ENCODE peak calls at places on chromosomes 6 and 20, in seven cellular contexts. D is spleen, F is lower leg skin, Y is ovary, G is right lobe of liver, L is erythroblast, U is K562. B is an unnamed sample.

GRCh38 chr6:108627692-108628565 is 67.2 kb downstream of the FOXO3 start:
- DNase-seq in L (no peak), D (no peak), G (no peak), F (no peak), U (no peak), Y (no peak), B (no peak)

GRCh38 chr6:38180586-38180985 is 361.1 kb downstream of the ZFAND3 start:
- DNase-seq in U (no peak), G (no peak), Y (peak), L (no peak), F (peak), D (no peak), B (no peak)

GRCh38 chr6:81265106-81265505 is 487.4 kb downstream of the TENT5A start:
- DNase-seq in L (no peak), Y (no peak), D (no peak), U (no peak), G (peak), F (peak), B (peak)

GRCh38 chr6:163416640-163417253 is 2.2 kb downstream of the QKI start:
- DNase-seq in D (no peak), U (peak), L (peak), G (no peak), Y (peak), F (no peak), B (no peak)

GRCh38 chr20:10611357-10611756 is 62.4 kb downstream of the JAG1 start:
- DNase-seq in L (peak), D (no peak), F (no peak), U (peak), Y (no peak), G (peak), B (no peak)

GRCh38 chr6:168501561-168501960 is 60.6 kb downstream of the SMOC2 start:
- DNase-seq in G (no peak), F (no peak), L (no peak), U (no peak), Y (no peak), D (no peak), B (no peak)

GRCh38 chr20:22341508-22341907 is 242.9 kb downstream of the FOXA2 start:
- DNase-seq in D (no peak), U (no peak), G (no peak), L (no peak), Y (no peak), F (no peak), B (no peak)

GRCh38 chr6:11434565-11435326 is 102.8 kb upstream of the TMEM170B start:
- DNase-seq in U (no peak), Y (no peak), G (no peak), F (no peak), D (no peak), L (no peak), B (no peak)

GRCh38 chr6:78910611-78911134 is 43.3 kb downstream of the IRAK1BP1 start:
- DNase-seq in L (peak), G (peak), F (no peak), D (peak), U (no peak), Y (no peak), B (no peak)

GRCh38 chr6:31752739-31753319 is 9.6 kb upstream of the SAPCD1 start:
- DNase-seq in Y (no peak), U (no peak), F (no peak), D (no peak), L (no peak), G (no peak), B (peak)

GRCh38 chr20:64196831-64197418 is 32.7 kb downstream of the MYT1 start:
- DNase-seq in F (no peak), G (no peak), D (no peak), L (no peak), U (no peak), Y (no peak), B (no peak)

GRCh38 chr6:29627762-29628418 is 5.1 kb downstream of the GABBR1 start:
- DNase-seq in F (peak), D (peak), G (peak), Y (peak), U (peak), L (peak), B (peak)
- TF ChIP-seq POLR2A in F (no peak), D (peak), G (peak), Y (peak), U (peak), L (no peak), B (peak)

DNA sequence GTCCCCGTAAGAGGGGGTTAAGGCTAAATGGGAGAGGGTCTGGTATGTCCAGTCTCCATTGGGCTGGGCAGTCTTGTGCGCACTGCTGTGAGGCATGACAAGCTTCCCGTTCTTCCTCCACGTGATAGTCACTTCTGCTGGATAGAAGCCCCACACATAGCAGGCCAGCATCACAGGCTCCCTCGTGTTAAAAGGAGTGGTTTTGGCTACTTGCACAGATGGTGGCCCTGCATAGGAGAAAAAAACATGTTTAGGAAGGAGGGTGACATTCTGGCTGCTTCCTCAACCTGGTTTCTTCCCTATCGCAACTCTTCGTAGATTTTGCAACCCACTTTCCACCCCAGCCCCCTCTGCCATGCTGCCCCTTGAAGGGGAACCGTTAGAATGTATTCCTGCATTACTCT is 3.6 kb downstream of the HLA-DMB start:
- DNase-seq in Y (no peak), D (no peak), G (no peak), U (no peak), F (no peak), L (no peak), B (no peak)
- TF ChIP-seq POLR2A in Y (no peak), D (no peak), G (no peak), U (no peak), F (no peak), L (no peak), B (no peak)

GRCh38 chr6:111259089-111259831 is 172.0 kb downstream of the SLC16A10 start:
- DNase-seq in L (peak), D (peak), U (peak), Y (peak), G (peak), F (peak), B (peak)
- TF ChIP-seq POLR2A in L (peak), D (peak), U (peak), Y (peak), G (peak), F (no peak), B (peak)

GRCh38 chr6:27811383-27811782 is 100.8 kb downstream of the OR2B2 start:
- DNase-seq in D (no peak), G (no peak), L (peak), F (no peak), U (no peak), Y (no peak), B (no peak)

GRCh38 chr6:27816906-27817305 is 95.3 kb downstream of the OR2B2 start:
- DNase-seq in L (no peak), Y (no peak), D (no peak), F (no peak), G (no peak), U (no peak), B (no peak)

GRCh38 chr6:27812805-27813626 is 99.2 kb downstream of the OR2B2 start:
- DNase-seq in Y (no peak), F (no peak), D (no peak), U (no peak), G (no peak), L (peak), B (no peak)

GRCh38 chr6:27812078-27812804 is 100.0 kb downstream of the OR2B2 start:
- DNase-seq in U (no peak), D (no peak), F (no peak), Y (no peak), L (no peak), G (no peak), B (no peak)

DNA sequence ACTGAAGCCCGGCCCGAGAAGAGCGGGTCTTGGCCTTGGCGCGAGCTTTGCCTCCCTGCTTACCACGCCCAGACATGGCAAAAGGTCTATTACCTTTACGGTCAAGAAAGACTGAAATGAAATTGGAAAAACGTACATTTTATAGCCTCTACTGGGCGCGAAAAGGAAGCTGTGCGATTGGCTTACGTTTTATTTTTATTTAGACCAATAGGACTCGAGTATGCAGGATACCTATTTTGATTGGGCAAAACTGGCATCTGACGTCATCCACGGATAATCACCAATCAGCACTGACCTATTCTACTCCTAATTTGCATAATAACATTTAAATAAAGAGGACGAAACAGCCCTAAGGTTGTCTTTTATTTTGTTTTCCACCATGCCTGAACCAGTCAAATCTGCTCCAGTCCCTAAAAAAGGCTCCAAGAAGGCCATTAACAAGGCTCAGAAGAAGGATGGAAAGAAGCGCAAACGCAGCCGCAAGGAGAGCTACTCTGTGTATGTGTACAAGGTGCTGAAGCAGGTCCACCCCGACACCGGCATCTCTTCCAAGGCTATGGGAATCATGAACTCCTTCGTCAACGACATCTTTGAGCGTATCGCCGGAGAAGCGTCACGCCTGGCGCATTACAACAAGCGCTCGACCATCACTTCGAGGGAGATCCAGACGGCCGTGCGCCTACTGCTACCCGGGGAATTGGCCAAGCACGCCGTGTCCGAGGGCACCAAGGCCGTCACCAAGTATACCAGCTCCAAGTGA is 97.4 kb downstream of the OR2B2 start:
- DNase-seq in F (peak), G (no peak), Y (peak), L (peak), D (peak), U (no peak), B (no peak)
- TF ChIP-seq POLR2A in F (no peak), G (peak), Y (no peak), L (peak), D (peak), U (no peak), B (no peak)

GRCh38 chr6:26536571-26537159 is 1.5 kb upstream of the HMGN4 start:
- DNase-seq in G (no peak), F (peak), L (peak), D (no peak), U (no peak), Y (peak), B (no peak)

GRCh38 chr6:26537160-26537845 is 863 bp upstream of the HMGN4 start:
- DNase-seq in Y (peak), F (peak), L (peak), D (peak), G (peak), U (peak), B (peak)

GRCh38 chr6:26538936-26539615 is 910 bp downstream of the HMGN4 start:
- DNase-seq in F (no peak), U (no peak), Y (no peak), G (no peak), L (peak), D (no peak), B (no peak)

GRCh38 chr6:26538572-26538902 is 371 bp downstream of the HMGN4 start:
- DNase-seq in L (no peak), F (peak), Y (no peak), D (no peak), G (no peak), U (no peak), B (no peak)

GRCh38 chr6:26537846-26538571 is at the start of gene HMGN4:
- DNase-seq in Y (peak), G (peak), D (peak), L (peak), F (peak), U (peak), B (peak)
- TF ChIP-seq POLR2A in Y (peak), G (peak), D (no peak), L (peak), F (no peak), U (peak), B (peak)

GRCh38 chr6:35920793-35921732 is at the start of gene SRPK1:
- DNase-seq in F (peak), U (peak), G (peak), D (peak), L (peak), Y (peak), B (peak)
- TF ChIP-seq POLR2A in F (no peak), U (peak), G (peak), D (peak), L (peak), Y (no peak), B (peak)

GRCh38 chr6:3258201-3258600 is 546 bp upstream of the PSMG4 start:
- DNase-seq in D (no peak), F (no peak), L (no peak), Y (no peak), U (no peak), G (no peak), B (no peak)

GRCh38 chr6:3260772-3261517 is 2.2 kb downstream of the PSMG4 start:
- DNase-seq in F (no peak), L (no peak), Y (no peak), G (no peak), U (no peak), D (no peak), B (no peak)

GRCh38 chr6:3260296-3260695 is 1.5 kb downstream of the PSMG4 start:
- DNase-seq in U (no peak), F (no peak), L (no peak), G (no peak), Y (no peak), D (no peak), B (no peak)

GRCh38 chr6:3259491-3259958 is 778 bp downstream of the PSMG4 start:
- DNase-seq in D (peak), L (peak), U (no peak), G (peak), F (no peak), Y (no peak), B (peak)

DNA sequence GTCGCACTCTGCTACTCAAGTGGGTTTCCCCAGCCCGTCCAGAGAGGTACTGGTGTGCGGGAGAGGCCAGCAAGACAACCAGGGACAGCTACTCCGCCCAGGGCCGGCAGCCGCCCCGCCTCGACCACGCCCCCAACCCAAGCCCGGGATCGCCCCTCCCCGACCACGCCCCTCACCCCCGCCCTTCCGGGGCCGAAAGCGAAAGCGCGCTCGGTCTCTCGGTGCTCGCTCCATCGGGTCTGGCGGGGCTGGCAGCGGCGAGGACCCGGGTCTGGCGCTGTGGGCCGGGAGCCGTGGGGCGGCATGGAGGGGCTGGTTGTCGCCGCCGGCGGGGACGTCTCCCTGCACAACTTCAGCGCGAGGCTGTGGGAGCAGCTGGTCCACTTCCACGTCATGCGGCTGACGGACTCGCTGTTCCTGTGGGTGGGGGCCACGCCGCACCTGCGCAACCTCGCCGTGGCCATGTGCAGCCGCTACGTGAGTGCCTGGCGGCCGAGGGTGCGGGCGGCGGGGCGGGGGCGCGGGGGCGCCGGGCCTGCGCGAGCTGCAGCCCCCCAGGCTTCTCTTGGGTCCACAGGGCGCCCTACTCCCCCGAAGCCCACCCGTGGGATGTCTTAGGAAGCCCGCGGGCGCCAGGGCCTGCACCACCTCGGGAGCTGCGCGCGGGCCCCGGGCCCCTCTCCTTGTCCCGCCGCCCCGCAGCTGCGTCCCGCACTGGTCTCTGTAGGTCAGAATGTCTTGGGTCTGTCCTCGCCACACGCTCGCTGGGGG is at the start of gene PSMG4:
- DNase-seq in Y (peak), F (peak), U (peak), D (peak), L (peak), G (peak), B (peak)
- TF ChIP-seq POLR2A in Y (peak), F (no peak), U (peak), D (peak), L (peak), G (peak), B (peak)

DNA sequence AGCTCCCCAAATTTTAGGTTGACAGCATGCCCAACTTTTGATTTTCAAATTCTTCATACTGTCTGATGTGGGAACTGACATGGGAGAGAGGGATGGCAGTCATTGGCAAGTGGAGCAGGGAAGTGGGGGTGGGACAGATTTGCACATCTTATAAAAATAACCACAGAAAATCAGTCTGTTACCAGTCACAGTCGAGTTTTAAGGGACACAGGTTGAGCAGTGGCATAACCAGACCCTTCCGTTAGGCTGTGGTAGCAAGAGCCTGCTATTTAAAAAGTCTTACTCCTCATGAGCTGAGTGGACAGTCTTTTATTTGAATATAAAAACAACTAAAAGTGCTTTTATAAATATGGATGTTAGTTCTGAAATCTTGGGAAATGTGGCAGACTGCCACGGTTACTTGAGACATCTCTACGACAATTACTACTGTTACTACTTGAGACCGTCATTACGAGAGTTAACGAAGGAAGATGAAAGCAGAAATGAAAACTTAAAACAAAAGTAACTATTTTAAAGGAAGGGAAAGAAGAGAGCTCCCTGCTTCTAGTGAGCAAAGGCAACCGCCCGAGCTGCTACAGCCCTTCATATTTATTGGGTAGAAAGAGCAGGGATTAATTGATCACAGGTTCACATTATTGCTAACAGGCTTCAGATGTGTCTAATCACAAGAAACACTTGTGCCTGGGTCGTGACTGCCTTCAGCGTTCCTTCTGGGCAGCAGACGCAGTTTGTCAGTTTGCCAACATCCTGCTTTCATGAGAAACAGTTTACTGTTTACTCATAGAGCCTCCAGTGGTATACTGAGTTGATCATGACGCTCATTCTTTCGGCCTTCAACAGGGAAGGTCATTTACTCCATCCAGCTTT is 71.3 kb downstream of the EFHC1 start:
- DNase-seq in L (no peak), Y (no peak), F (no peak), D (no peak), U (no peak), G (no peak), B (no peak)
- TF ChIP-seq POLR2A in L (no peak), Y (no peak), F (no peak), D (no peak), U (no peak), G (no peak), B (no peak)

GRCh38 chr20:38162878-38163875 is 1.9 kb downstream of the TGM2 start:
- DNase-seq in G (no peak), Y (no peak), L (no peak), D (peak), F (no peak), U (no peak), B (no peak)
- TF ChIP-seq POLR2A in G (no peak), Y (no peak), L (no peak), D (no peak), F (no peak), U (no peak), B (no peak)

GRCh38 chr20:62351469-62352401 is 15.4 kb downstream of the LAMA5 start:
- DNase-seq in U (no peak), F (no peak), Y (no peak), G (peak), D (no peak), L (no peak), B (no peak)
- TF ChIP-seq POLR2A in U (no peak), F (no peak), Y (no peak), G (no peak), D (no peak), L (no peak), B (no peak)

B was measured in H54.